ENCODE peak calls at places on chromosome 13, in six cellular contexts. N, K, J, M, Q and B are unnamed samples. For H4K20me1, the result is how much of the 10 kb centered on the place peaks cover.

GRCh38 chr13:47680752-47681151 is 320.3 kb downstream of the SUCLA2 start:
- DNase-seq in M (no peak), K (peak), J (peak), Q (peak), N (no peak), B (no peak)

GRCh38 chr13:99864627-99864990 is 107.0 kb downstream of the ZIC5 start:
- DNase-seq in K (no peak), M (no peak), Q (no peak), J (no peak), N (no peak), B (no peak)

GRCh38 chr13:73715114-73715909 is 418.9 kb downstream of the KLF12 start:
- DNase-seq in M (no peak), J (no peak), N (no peak), Q (no peak), K (no peak), B (no peak)

GRCh38 chr13:109835321-109835720 is 48.9 kb upstream of the IRS2 start:
- DNase-seq in K (no peak), N (no peak), J (no peak), Q (peak), M (no peak), B (no peak)

GRCh38 chr13:26508885-26509284 is 48.6 kb upstream of the WASF3 start:
- DNase-seq in J (peak), N (no peak), K (peak), Q (peak), M (no peak), B (no peak)

GRCh38 chr13:35086667-35087066 is 144.6 kb downstream of the NBEA start:
- DNase-seq in Q (no peak), K (peak), N (no peak), J (peak), M (no peak), B (no peak)

GRCh38 chr13:31930901-31931522 is 100.6 kb upstream of the FRY start:
- DNase-seq in M (no peak), N (peak), K (no peak), J (peak), Q (no peak), B (no peak)

GRCh38 chr13:59513686-59514085 is 650.0 kb downstream of the DIAPH3 start:
- DNase-seq in Q (no peak), K (no peak), M (no peak), J (no peak), N (no peak), B (no peak)

GRCh38 chr13:40390290-40391008 is 276.0 kb downstream of the FOXO1 start:
- DNase-seq in Q (no peak), N (no peak), K (no peak), M (no peak), J (no peak), B (peak)

GRCh38 chr13:109226631-109227030 is 559.8 kb downstream of the IRS2 start:
- DNase-seq in Q (no peak), J (no peak), M (no peak), N (no peak), K (peak), B (no peak)

GRCh38 chr13:50916701-50917184 is 7.2 kb downstream of the RNASEH2B start:
- DNase-seq in N (no peak), Q (no peak), M (no peak), J (no peak), K (no peak), B (peak)

GRCh38 chr13:42274386-42275097 is 2.6 kb downstream of the AKAP11 start:
- DNase-seq in N (no peak), K (no peak), M (no peak), Q (no peak), J (no peak), B (peak)

GRCh38 chr13:105518086-105518485 is 1017.4 kb downstream of the EFNB2 start:
- DNase-seq in Q (peak), J (no peak), K (no peak), N (no peak), M (no peak), B (no peak)

GRCh38 chr13:73924607-73925006 is 209.6 kb downstream of the KLF12 start:
- DNase-seq in J (no peak), M (no peak), K (no peak), Q (no peak), N (no peak), B (no peak)

GRCh38 chr13:71864094-71864980 is 2.7 kb downstream of the DACH1 start:
- DNase-seq in N (no peak), Q (no peak), M (no peak), J (no peak), K (no peak), B (no peak)

GRCh38 chr13:74287672-74288169 is 153.5 kb upstream of the KLF12 start:
- DNase-seq in N (no peak), K (peak), J (peak), Q (peak), M (no peak), B (peak)

GRCh38 chr13:24307211-24308067 is 1.9 kb upstream of the C1QTNF9 start:
- DNase-seq in Q (no peak), N (no peak), K (no peak), J (peak), M (no peak), B (no peak)

GRCh38 chr13:35838356-35838755 is 292.8 kb downstream of the DCLK1 start:
- DNase-seq in Q (peak), J (peak), M (no peak), K (peak), N (no peak), B (no peak)

GRCh38 chr13:36192166-36192565 is 22.2 kb downstream of the SOHLH2 start:
- DNase-seq in Q (no peak), K (peak), M (no peak), N (no peak), J (no peak), B (no peak)

GRCh38 chr13:50798923-50799322 is 44.6 kb downstream of the DLEU7 start:
- DNase-seq in K (peak), Q (no peak), M (no peak), J (peak), N (no peak), B (no peak)

GRCh38 chr13:22235285-22235949 is 564.5 kb downstream of the FGF9 start:
- DNase-seq in Q (peak), J (no peak), N (no peak), M (no peak), K (peak), B (no peak)

GRCh38 chr13:53200498-53201453 is 172.2 kb downstream of the OLFM4 start:
- DNase-seq in J (no peak), Q (peak), N (no peak), M (no peak), K (peak), B (no peak)

GRCh38 chr13:109273326-109273751 is 513.0 kb downstream of the IRS2 start:
- DNase-seq in N (no peak), Q (peak), K (peak), J (peak), M (no peak), B (no peak)

GRCh38 chr13:51767100-51767499 is 36.9 kb downstream of the DHRS12 start:
- DNase-seq in M (no peak), N (no peak), Q (no peak), J (peak), K (no peak), B (no peak)

GRCh38 chr13:42039457-42039945 is 8.9 kb upstream of the DGKH start:
- DNase-seq in J (peak), K (no peak), N (no peak), Q (no peak), M (no peak), B (peak)

GRCh38 chr13:21988624-21989023 is 317.8 kb downstream of the FGF9 start:
- DNase-seq in K (no peak), N (no peak), M (no peak), J (no peak), Q (no peak), B (no peak)

GRCh38 chr13:112616586-112617381 is 28.8 kb upstream of the TUBGCP3 start:
- DNase-seq in Q (peak), M (no peak), K (peak), N (peak), J (peak), B (peak)

GRCh38 chr13:111916201-111916600 is 150.7 kb upstream of the SOX1 start:
- DNase-seq in J (no peak), K (no peak), N (no peak), M (no peak), Q (no peak), B (no peak)

GRCh38 chr13:35954207-35954560 is 177.0 kb downstream of the DCLK1 start:
- DNase-seq in Q (no peak), K (no peak), N (no peak), J (no peak), M (no peak), B (no peak)

GRCh38 chr13:41060723-41061074 is 610 bp upstream of the WBP4 start:
- DNase-seq in N (peak), K (peak), M (no peak), Q (no peak), J (peak), B (peak)

GRCh38 chr13:101473458-101473857 is 21.0 kb downstream of the ITGBL1 start:
- DNase-seq in N (no peak), Q (peak), M (no peak), J (peak), K (peak), B (no peak)

GRCh38 chr13:70188567-70188966 is 80.3 kb upstream of the KLHL1 start:
- DNase-seq in J (no peak), Q (no peak), M (no peak), N (no peak), K (no peak), B (no peak)

GRCh38 chr13:45468676-45469075 is 3.9 kb downstream of the COG3 start:
- DNase-seq in J (no peak), M (no peak), K (peak), N (no peak), Q (no peak), B (peak)
- H4K20me1 ChIP-seq in J (under half), M (under half), K (under half), N (under half), Q (half or more), B (under half)

DNA sequence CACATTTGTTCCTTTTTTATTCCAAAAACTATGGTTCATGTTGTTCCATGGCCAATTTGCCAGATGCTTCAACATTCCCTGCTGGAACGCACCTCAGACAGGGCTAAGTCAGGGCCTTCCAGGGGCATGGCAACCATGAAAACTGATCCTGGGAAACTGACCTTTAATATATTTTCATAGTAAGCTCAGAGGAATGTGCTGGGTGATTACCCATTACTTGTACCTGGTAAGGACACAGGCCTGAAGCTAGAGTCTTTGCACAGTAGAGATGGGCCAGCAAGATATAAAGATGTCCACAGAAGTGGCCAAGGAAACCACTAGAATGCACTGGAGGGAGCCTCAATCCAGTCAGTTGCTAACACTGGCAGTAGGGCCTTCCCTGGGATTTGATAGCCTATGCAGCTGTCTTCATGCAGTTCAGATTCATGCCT is 353.1 kb downstream of the ENOX1 start:
- DNase-seq in N (no peak), Q (no peak), K (peak), J (peak), M (no peak), B (no peak)
- H4K20me1 ChIP-seq in N (under half), Q (under half), K (under half), J (under half), M (under half), B (under half)

GRCh38 chr13:27924529-27925141 is 4.8 kb downstream of the PDX1 start:
- DNase-seq in J (no peak), M (no peak), Q (no peak), N (no peak), K (no peak), B (no peak)

GRCh38 chr13:27921961-27922910 is 2.4 kb downstream of the PDX1 start:
- DNase-seq in M (no peak), N (no peak), J (no peak), Q (no peak), K (no peak), B (no peak)

GRCh38 chr13:27922974-27923612 is 3.3 kb downstream of the PDX1 start:
- DNase-seq in J (no peak), M (no peak), N (no peak), K (no peak), Q (no peak), B (no peak)

GRCh38 chr13:27925220-27925991 is 5.6 kb downstream of the PDX1 start:
- DNase-seq in M (no peak), Q (no peak), K (no peak), J (no peak), N (no peak), B (no peak)

GRCh38 chr13:27923794-27924528 is 4.2 kb downstream of the PDX1 start:
- DNase-seq in Q (no peak), N (no peak), J (no peak), K (no peak), M (no peak), B (no peak)
- H4K20me1 ChIP-seq in Q (under half), N (under half), J (under half), K (under half), M (under half), B (under half)

GRCh38 chr13:98525452-98525851 is 51.5 kb downstream of the STK24 start:
- DNase-seq in J (no peak), Q (no peak), M (no peak), N (no peak), K (no peak), B (no peak)
- H4K20me1 ChIP-seq in J (under half), Q (half or more), M (half or more), N (under half), K (under half), B (under half)

GRCh38 chr13:29550589-29550988 is 44.9 kb downstream of the SLC7A1 start:
- DNase-seq in J (no peak), Q (peak), M (no peak), K (no peak), N (no peak), B (no peak)

GRCh38 chr13:29551214-29551613 is 44.3 kb downstream of the SLC7A1 start:
- DNase-seq in J (no peak), M (no peak), K (peak), Q (no peak), N (no peak), B (no peak)

GRCh38 chr13:29547135-29547534 is 48.4 kb downstream of the SLC7A1 start:
- DNase-seq in K (no peak), M (no peak), N (no peak), J (no peak), Q (peak), B (no peak)

GRCh38 chr13:29546662-29547061 is 48.8 kb downstream of the SLC7A1 start:
- DNase-seq in J (no peak), K (no peak), N (no peak), M (no peak), Q (no peak), B (no peak)

DNA sequence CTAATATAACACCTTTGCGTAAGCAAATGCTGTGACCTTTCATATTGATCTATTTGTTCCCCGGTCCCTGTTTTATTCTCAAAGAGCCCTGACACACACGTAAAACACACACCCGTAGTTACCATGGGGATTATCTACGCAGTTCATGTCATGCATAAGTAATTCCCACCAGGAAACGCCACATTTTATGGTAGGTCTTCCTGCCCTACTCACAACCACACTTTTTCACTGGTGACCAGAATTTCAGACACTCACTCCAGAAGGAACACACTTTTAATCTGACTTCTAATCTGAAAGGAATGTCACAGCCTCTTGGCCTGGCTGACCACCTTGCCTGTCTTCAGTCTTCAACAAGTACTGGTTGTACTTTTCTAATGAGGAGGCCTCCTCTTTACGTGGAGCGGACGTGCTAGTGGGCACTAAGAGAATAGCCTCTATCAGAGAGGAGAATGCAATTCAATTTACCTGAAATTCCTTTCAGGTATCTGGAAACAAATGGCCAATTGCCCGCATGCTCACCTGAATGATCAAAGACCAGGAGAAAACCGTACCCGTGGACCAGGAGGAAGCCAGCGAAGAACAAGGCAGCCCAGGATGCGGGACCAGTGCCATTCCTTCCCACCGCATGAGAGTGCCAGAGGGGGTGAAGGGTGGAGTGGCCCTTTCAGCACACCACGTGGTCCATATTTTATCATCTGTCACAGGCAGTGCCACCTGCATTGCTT is 46.6 kb downstream of the SLC7A1 start:
- DNase-seq in K (peak), Q (peak), N (no peak), M (no peak), J (no peak), B (no peak)
- H4K20me1 ChIP-seq in K (under half), Q (half or more), N (under half), M (under half), J (under half), B (under half)

DNA sequence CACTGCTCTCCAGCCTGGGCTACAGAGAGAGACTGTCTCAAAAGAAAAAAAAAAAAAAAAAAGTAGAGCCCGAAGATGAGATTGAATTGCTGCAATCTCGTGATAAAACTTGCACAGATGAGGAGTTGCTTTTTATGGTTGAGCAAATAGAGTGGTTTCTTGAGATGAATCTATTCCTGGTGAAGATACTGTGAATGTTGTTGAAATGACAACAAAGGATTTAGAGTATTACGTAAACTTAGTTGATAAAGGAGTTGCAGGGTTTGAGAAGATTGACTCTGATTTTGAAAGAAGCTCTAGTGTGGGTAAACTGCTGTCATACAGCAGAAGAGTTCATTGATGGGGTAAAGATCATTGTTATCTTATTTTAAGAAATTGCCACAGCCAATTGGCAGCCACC is 42.8 kb downstream of the ZMYM2 start:
- DNase-seq in Q (peak), K (no peak), J (no peak), N (no peak), M (no peak), B (no peak)
- H4K20me1 ChIP-seq in Q (under half), K (under half), J (under half), N (under half), M (under half), B (under half)